ENCODE peak calls at places on chromosomes 1 and 21, in six cellular contexts. O, F, L, G, U and W are unnamed samples.

GRCh38 chr1:37605806-37606474 is 10.2 kb upstream of the GNL2 start:
- DNase-seq in O (no peak), F (peak), L (no peak), G (no peak), U (peak), W (no peak)

GRCh38 chr1:213989071-213989739 is 1.4 kb downstream of the PROX1 start:
- DNase-seq in O (no peak), F (no peak), L (no peak), G (peak), U (no peak), W (peak)

GRCh38 chr1:172510479-172510878 is 22.5 kb upstream of the SUCO start:
- DNase-seq in O (no peak), F (no peak), L (no peak), G (no peak), U (no peak), W (no peak)

GRCh38 chr1:230105754-230106625 is 39.0 kb downstream of the GALNT2 start:
- DNase-seq in O (no peak), F (no peak), L (no peak), G (peak), U (no peak), W (no peak)

GRCh38 chr1:228289996-228290881 is 82.4 kb downstream of the OBSCN start:
- DNase-seq in O (no peak), F (no peak), L (no peak), G (peak), U (no peak), W (no peak)

GRCh38 chr1:53715478-53715877 is 23.5 kb downstream of the GLIS1 start:
- DNase-seq in O (no peak), F (no peak), L (no peak), G (no peak), U (no peak), W (no peak)

GRCh38 chr1:63746129-63746864 is 27.5 kb upstream of the ROR1 start:
- DNase-seq in O (no peak), F (no peak), L (no peak), G (no peak), U (no peak), W (no peak)

GRCh38 chr1:205537386-205538018 is 33.0 kb downstream of the CDK18 start:
- DNase-seq in O (no peak), F (peak), L (no peak), G (no peak), U (no peak), W (peak)

GRCh38 chr21:34911360-34911759 is 137.7 kb downstream of the RUNX1 start:
- DNase-seq in O (no peak), F (no peak), L (no peak), G (no peak), U (no peak), W (peak)

GRCh38 chr1:7039590-7039989 is 254.3 kb downstream of the CAMTA1 start:
- DNase-seq in O (no peak), F (no peak), L (no peak), G (no peak), U (no peak), W (no peak)

GRCh38 chr1:30294508-30294907 is 428.9 kb downstream of the MATN1 start:
- DNase-seq in O (no peak), F (no peak), L (no peak), G (no peak), U (no peak), W (no peak)

GRCh38 chr1:221773383-221773782 is 31.5 kb upstream of the DUSP10 start:
- DNase-seq in O (no peak), F (no peak), L (no peak), G (no peak), U (no peak), W (no peak)
- TF ChIP-seq POLR2A in O (no peak), F (no peak), L (no peak), G (no peak), U (no peak), W (no peak)

GRCh38 chr1:161197560-161198205 is 1.2 kb downstream of the ADAMTS4 start:
- DNase-seq in O (no peak), F (no peak), L (no peak), G (no peak), U (no peak), W (peak)

GRCh38 chr1:161198206-161198876 is 513 bp downstream of the ADAMTS4 start:
- DNase-seq in O (no peak), F (no peak), L (no peak), G (peak), U (no peak), W (peak)

GRCh38 chr1:161195171-161195570 is 3.7 kb downstream of the ADAMTS4 start:
- DNase-seq in O (no peak), F (no peak), L (no peak), G (no peak), U (no peak), W (no peak)

GRCh38 chr1:161196111-161196510 is 2.7 kb downstream of the ADAMTS4 start:
- DNase-seq in O (no peak), F (no peak), L (no peak), G (no peak), U (no peak), W (no peak)

GRCh38 chr1:161196521-161197451 is 2.1 kb downstream of the ADAMTS4 start:
- DNase-seq in O (no peak), F (no peak), L (no peak), G (no peak), U (no peak), W (peak)
- TF ChIP-seq POLR2A in O (no peak), F (no peak), L (peak), G (peak), U (no peak), W (no peak)

GRCh38 chr1:203308205-203309114 is 3.1 kb downstream of the BTG2 start:
- DNase-seq in O (no peak), F (peak), L (no peak), G (no peak), U (no peak), W (no peak)
- TF ChIP-seq POLR2A in O (no peak), F (peak), L (no peak), G (no peak), U (no peak), W (no peak)

GRCh38 chr1:169110265-169110664 is 3.8 kb downstream of the ATP1B1 start:
- DNase-seq in O (no peak), F (no peak), L (no peak), G (no peak), U (no peak), W (no peak)

GRCh38 chr1:169110691-169111447 is 4.4 kb downstream of the ATP1B1 start:
- DNase-seq in O (no peak), F (peak), L (no peak), G (peak), U (no peak), W (no peak)

GRCh38 chr1:169111472-169111871 is 5.0 kb downstream of the ATP1B1 start:
- DNase-seq in O (no peak), F (no peak), L (no peak), G (no peak), U (no peak), W (no peak)

GRCh38 chr1:169108897-169109560 is 2.5 kb downstream of the ATP1B1 start:
- DNase-seq in O (no peak), F (peak), L (no peak), G (peak), U (peak), W (no peak)

DNA sequence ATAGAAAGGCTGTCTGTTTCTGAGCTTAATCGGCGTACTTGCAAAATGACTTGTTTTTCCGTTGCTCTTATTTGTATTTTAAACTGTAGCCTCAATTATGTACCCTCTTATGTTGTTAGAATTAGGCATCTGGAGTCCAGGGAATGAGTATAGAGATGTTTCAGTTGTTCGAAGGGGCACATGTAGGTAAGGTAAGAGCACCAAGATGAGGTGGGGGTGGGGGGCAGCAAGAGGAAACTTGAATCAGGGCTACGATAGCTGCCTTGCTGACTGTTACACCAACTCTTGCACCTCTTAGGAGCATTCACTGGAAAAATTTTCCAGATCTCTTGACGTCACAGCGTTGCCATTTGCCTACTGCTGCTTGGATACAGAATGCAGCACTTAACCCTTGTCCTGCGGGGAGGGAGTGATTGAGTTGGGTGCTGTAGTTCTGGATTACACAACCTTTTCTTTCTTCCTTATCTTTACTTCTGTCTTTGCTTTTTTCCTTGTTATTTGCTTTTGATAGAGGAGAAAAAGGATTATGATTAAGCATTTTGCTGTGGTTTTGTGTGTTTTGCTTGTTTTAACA is 3.2 kb downstream of the ATP1B1 start:
- DNase-seq in O (no peak), F (peak), L (no peak), G (peak), U (peak), W (no peak)
- TF ChIP-seq POLR2A in O (no peak), F (peak), L (peak), G (peak), U (peak), W (no peak)

GRCh38 chr1:156117414-156118174 is 3.1 kb downstream of the LMNA start:
- DNase-seq in O (no peak), F (no peak), L (no peak), G (no peak), U (no peak), W (no peak)

GRCh38 chr1:156114919-156115513 is 505 bp downstream of the LMNA start:
- DNase-seq in O (no peak), F (no peak), L (no peak), G (no peak), U (no peak), W (peak)

GRCh38 chr1:156113263-156114004 is 1.1 kb upstream of the LMNA start:
- DNase-seq in O (no peak), F (no peak), L (no peak), G (no peak), U (no peak), W (no peak)

GRCh38 chr1:156114101-156114918 is at the start of gene LMNA:
- DNase-seq in O (peak), F (peak), L (peak), G (peak), U (peak), W (peak)

DNA sequence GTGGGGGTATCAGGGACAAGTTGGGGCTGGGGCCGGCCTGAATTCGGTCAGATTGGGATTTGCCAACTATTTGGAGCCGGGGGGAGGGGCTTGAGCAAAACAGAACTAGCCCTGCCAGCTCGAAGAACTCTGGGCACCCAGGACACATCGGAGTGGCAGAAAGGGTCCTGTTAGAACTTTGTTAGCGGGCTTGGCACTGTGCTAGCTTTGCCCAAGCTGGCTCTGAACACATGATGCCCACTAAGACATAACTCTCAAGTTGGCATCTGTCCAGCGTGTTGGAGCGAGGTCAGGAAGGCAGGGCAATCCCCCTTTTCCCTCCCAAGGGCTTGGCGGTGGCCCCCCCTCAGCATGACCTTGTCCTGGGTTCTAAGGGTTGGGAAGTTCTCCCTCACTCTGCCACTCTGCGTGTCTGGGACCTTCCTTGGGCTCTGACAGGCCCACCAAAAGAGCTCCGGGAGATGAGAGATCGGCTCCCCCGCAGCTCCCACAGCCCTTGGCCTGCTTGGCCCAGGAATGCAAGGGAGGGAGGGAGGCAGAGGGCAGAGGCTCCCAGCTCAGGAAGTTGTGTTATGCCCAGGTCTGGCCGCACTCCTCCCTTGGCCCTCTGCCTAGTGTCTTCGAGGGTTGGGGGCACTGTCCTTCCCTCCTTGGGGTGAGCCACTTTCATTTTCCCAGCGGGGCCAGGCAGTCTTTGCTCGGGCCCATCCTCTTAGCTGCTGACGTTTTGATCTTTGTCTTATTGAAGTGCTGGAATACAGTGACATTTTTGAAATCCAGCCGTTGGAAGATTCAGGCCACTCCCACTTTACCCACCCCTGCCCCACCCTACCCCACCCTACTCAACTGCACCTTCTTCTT is 1.2 kb downstream of the LMNA start:
- DNase-seq in O (no peak), F (peak), L (no peak), G (peak), U (peak), W (peak)
- TF ChIP-seq POLR2A in O (no peak), F (peak), L (peak), G (peak), U (peak), W (no peak)

DNA sequence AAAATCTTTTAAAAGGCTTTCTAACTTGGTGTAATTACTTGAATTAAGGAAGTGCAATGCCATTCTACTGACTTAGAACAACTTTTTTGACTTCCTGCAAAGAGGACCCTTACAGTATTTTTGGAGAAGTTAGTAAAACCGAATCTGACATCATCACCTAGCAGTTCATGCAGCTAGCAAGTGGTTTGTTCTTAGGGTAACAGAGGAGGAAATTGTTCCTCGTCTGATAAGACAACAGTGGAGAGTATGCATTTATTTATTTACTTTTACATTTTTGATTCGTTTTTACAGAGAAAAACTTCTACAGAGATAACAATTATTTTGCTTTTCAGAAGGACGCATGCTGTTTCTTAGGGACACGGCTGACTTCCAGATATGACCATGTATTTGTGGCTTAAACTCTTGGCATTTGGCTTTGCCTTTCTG is at the start of gene PTPRC:
- DNase-seq in O (no peak), F (no peak), L (no peak), G (no peak), U (no peak), W (no peak)
- TF ChIP-seq POLR2A in O (peak), F (peak), L (peak), G (peak), U (no peak), W (no peak)

GRCh38 chr1:226001852-226002666 is 2.9 kb upstream of the SDE2 start:
- DNase-seq in O (no peak), F (peak), L (peak), G (peak), U (peak), W (no peak)
- TF ChIP-seq POLR2A in O (no peak), F (peak), L (peak), G (no peak), U (no peak), W (no peak)

DNA sequence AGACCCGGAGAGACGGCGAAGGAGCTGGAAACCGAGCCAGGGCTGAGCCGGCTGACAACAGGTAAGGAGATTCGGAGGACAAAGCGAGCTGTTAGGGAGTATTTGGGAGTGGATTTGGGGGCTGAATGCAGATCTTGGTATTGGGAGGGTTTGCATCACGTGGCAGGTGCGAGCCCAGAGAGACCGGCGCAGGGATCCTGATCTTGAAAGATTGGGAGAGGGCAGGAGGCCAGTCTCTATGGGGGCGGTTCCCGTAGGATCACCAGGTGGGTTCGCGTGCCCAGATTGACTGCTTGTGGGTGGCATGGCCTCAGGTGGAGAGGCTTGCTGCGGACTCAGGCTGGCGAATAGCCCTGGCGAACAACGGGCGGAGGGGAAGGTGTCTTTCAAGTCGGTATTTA is 204 bp downstream of the CIART start:
- DNase-seq in O (no peak), F (no peak), L (no peak), G (peak), U (peak), W (peak)
- TF ChIP-seq POLR2A in O (no peak), F (peak), L (peak), G (no peak), U (peak), W (no peak)